ENCODE peak calls at places on chromosomes 7 and 10, in seven cellular contexts. One of them, this sample, is unnamed.

GRCh38 chr7:151138541-151138910 is 29.0 kb downstream of the GBX1 start:
- DNase-seq in brain microvascular endothelial cell: no peak
- DNase-seq in keratinocyte: no peak
- DNase-seq in neuronal stem cell: no peak
- DNase-seq in pancreas: no peak
- DNase-seq in GM23248: no peak
- DNase-seq in AG04450: no peak
- DNase-seq in this sample: no peak

GRCh38 chr7:107469836-107470416 is at the start of gene GPR22:
- DNase-seq in brain microvascular endothelial cell: no peak
- DNase-seq in pancreas: no peak
- DNase-seq in GM23248: no peak
- DNase-seq in AG04450: no peak
- DNase-seq in keratinocyte: no peak
- DNase-seq in neuronal stem cell: no peak
- DNase-seq in this sample: no peak

GRCh38 chr7:98982686-98983085 is 104.4 kb downstream of the TRRAP start:
- DNase-seq in pancreas: no peak
- DNase-seq in neuronal stem cell: no peak
- DNase-seq in keratinocyte: no peak
- DNase-seq in GM23248: no peak
- DNase-seq in AG04450: no peak
- DNase-seq in brain microvascular endothelial cell: no peak
- DNase-seq in this sample: no peak

GRCh38 chr7:44283381-44284211 is 41.8 kb downstream of the CAMK2B start:
- DNase-seq in keratinocyte: no peak
- DNase-seq in pancreas: no peak
- DNase-seq in GM23248: no peak
- DNase-seq in neuronal stem cell: no peak
- DNase-seq in brain microvascular endothelial cell: no peak
- DNase-seq in AG04450: no peak
- DNase-seq in this sample: peak; percentile 59

GRCh38 chr10:67606572-67606971 is 89.4 kb downstream of the CTNNA3 start:
- DNase-seq in keratinocyte: no peak
- DNase-seq in brain microvascular endothelial cell: peak; percentile 88
- DNase-seq in pancreas: no peak
- DNase-seq in GM23248: peak; percentile 89
- DNase-seq in neuronal stem cell: no peak
- DNase-seq in AG04450: peak; percentile 53
- DNase-seq in this sample: no peak

GRCh38 chr10:88082806-88083596 is 219.6 kb downstream of the PTEN start:
- DNase-seq in brain microvascular endothelial cell: no peak
- DNase-seq in AG04450: no peak
- DNase-seq in GM23248: no peak
- DNase-seq in keratinocyte: no peak
- DNase-seq in pancreas: no peak
- DNase-seq in neuronal stem cell: no peak
- DNase-seq in this sample: no peak

GRCh38 chr10:132158122-132158741 is 28.5 kb upstream of the DPYSL4 start:
- DNase-seq in GM23248: peak; percentile 10
- DNase-seq in brain microvascular endothelial cell: no peak
- DNase-seq in keratinocyte: no peak
- DNase-seq in AG04450: no peak
- DNase-seq in neuronal stem cell: peak; percentile 15
- DNase-seq in pancreas: no peak
- DNase-seq in this sample: no peak

GRCh38 chr7:47326220-47326619 is 255.7 kb downstream of the TNS3 start:
- DNase-seq in AG04450: peak; percentile 53
- DNase-seq in keratinocyte: peak; percentile 42
- DNase-seq in pancreas: no peak
- DNase-seq in brain microvascular endothelial cell: peak; percentile 79
- DNase-seq in GM23248: peak; percentile 93
- DNase-seq in neuronal stem cell: no peak
- DNase-seq in this sample: no peak

GRCh38 chr7:42686594-42687156 is 225.2 kb downstream of the C7orf25 start:
- DNase-seq in GM23248: no peak
- DNase-seq in keratinocyte: no peak
- DNase-seq in brain microvascular endothelial cell: no peak
- DNase-seq in AG04450: no peak
- DNase-seq in neuronal stem cell: peak; percentile 35
- DNase-seq in pancreas: no peak
- DNase-seq in this sample: no peak

GRCh38 chr7:143131777-143132176 is at the start of gene PIP:
- DNase-seq in neuronal stem cell: no peak
- DNase-seq in GM23248: no peak
- DNase-seq in keratinocyte: no peak
- DNase-seq in pancreas: no peak
- DNase-seq in brain microvascular endothelial cell: no peak
- DNase-seq in AG04450: no peak
- DNase-seq in this sample: no peak

GRCh38 chr7:127751723-127752448 is 99.9 kb downstream of the SND1 start:
- DNase-seq in neuronal stem cell: no peak
- DNase-seq in pancreas: no peak
- DNase-seq in GM23248: peak; percentile 13
- DNase-seq in AG04450: no peak
- DNase-seq in brain microvascular endothelial cell: peak; percentile 11
- DNase-seq in keratinocyte: no peak
- DNase-seq in this sample: no peak

GRCh38 chr10:119162121-119162520 is 3.4 kb downstream of the SFXN4 start:
- DNase-seq in keratinocyte: no peak
- DNase-seq in pancreas: no peak
- DNase-seq in neuronal stem cell: no peak
- DNase-seq in brain microvascular endothelial cell: no peak
- DNase-seq in AG04450: no peak
- DNase-seq in GM23248: no peak
- DNase-seq in this sample: no peak

GRCh38 chr7:26062240-26062603 is 89.8 kb upstream of the NFE2L3 start:
- DNase-seq in keratinocyte: no peak
- DNase-seq in GM23248: no peak
- DNase-seq in brain microvascular endothelial cell: no peak
- DNase-seq in pancreas: no peak
- DNase-seq in neuronal stem cell: no peak
- DNase-seq in AG04450: no peak
- DNase-seq in this sample: no peak

GRCh38 chr7:95772771-95773581 is 622 bp downstream of the DYNC1I1 start:
- DNase-seq in GM23248: peak; percentile 32
- DNase-seq in keratinocyte: no peak
- DNase-seq in brain microvascular endothelial cell: no peak
- DNase-seq in AG04450: no peak
- DNase-seq in neuronal stem cell: peak; percentile 20
- DNase-seq in pancreas: peak; percentile 14
- DNase-seq in this sample: peak; percentile 23

GRCh38 chr10:77240959-77241358 is 396.6 kb downstream of the KCNMA1 start:
- DNase-seq in brain microvascular endothelial cell: no peak
- DNase-seq in keratinocyte: no peak
- DNase-seq in GM23248: no peak
- DNase-seq in neuronal stem cell: no peak
- DNase-seq in pancreas: no peak
- DNase-seq in AG04450: no peak
- DNase-seq in this sample: no peak

GRCh38 chr10:77237120-77237519 is 400.5 kb downstream of the KCNMA1 start:
- DNase-seq in neuronal stem cell: no peak
- DNase-seq in brain microvascular endothelial cell: no peak
- DNase-seq in pancreas: no peak
- DNase-seq in AG04450: no peak
- DNase-seq in keratinocyte: no peak
- DNase-seq in GM23248: no peak
- DNase-seq in this sample: no peak

GRCh38 chr10:77236700-77237099 is 400.9 kb downstream of the KCNMA1 start:
- DNase-seq in pancreas: no peak
- DNase-seq in AG04450: no peak
- DNase-seq in brain microvascular endothelial cell: peak; percentile 70
- DNase-seq in GM23248: peak; percentile 53
- DNase-seq in keratinocyte: no peak
- DNase-seq in neuronal stem cell: no peak
- DNase-seq in this sample: no peak

GRCh38 chr10:77236029-77236428 is 401.6 kb downstream of the KCNMA1 start:
- DNase-seq in pancreas: no peak
- DNase-seq in brain microvascular endothelial cell: no peak
- DNase-seq in neuronal stem cell: no peak
- DNase-seq in GM23248: no peak
- DNase-seq in AG04450: no peak
- DNase-seq in keratinocyte: no peak
- DNase-seq in this sample: no peak

DNA sequence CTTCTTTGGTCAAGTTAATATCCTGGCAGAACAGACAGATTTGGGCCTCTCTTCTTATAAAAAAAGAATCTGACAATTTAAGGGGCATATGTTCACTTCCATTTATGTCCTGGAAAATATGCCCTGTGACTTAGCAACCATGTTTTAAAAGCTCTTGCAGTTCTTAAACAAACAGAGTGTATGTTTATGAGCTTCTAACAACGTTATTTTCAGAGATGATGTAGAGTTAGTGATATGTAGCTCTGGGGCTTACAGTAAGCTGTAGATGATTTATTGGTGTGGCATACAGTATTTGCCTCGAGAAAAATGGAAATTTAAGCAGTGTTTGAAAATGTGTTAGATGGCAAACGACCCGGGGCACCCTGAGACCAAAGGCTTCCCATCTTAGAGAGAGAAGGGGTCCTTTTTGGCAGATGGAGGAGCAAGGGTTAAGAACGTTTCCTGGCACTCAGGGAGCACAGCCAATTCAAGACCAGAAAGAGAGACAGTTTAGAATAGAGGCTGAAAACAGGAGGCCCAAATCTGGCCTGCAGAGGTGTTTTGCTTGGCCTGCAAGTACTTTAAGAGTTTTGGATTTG is 397.5 kb downstream of the KCNMA1 start:
- DNase-seq in AG04450: no peak
- DNase-seq in GM23248: no peak
- DNase-seq in keratinocyte: no peak
- DNase-seq in pancreas: no peak
- DNase-seq in neuronal stem cell: no peak
- DNase-seq in brain microvascular endothelial cell: no peak
- DNase-seq in this sample: no peak
- H3K27ac ChIP-seq in AG04450: no peak overlapping the region
- H3K27ac ChIP-seq in GM23248: no peak overlapping the region
- H3K27ac ChIP-seq in keratinocyte: no peak overlapping the region
- H3K27ac ChIP-seq in pancreas: no peak overlapping the region
- H3K27ac ChIP-seq in neuronal stem cell: no peak overlapping the region
- H3K27ac ChIP-seq in brain microvascular endothelial cell: no peak overlapping the region
- H3K27ac ChIP-seq in this sample: no peak overlapping the region

GRCh38 chr7:82226191-82226590 is 217.4 kb downstream of the CACNA2D1 start:
- DNase-seq in AG04450: no peak
- DNase-seq in GM23248: no peak
- DNase-seq in keratinocyte: no peak
- DNase-seq in brain microvascular endothelial cell: no peak
- DNase-seq in pancreas: no peak
- DNase-seq in neuronal stem cell: no peak
- DNase-seq in this sample: no peak

GRCh38 chr7:82230826-82231581 is 212.6 kb downstream of the CACNA2D1 start:
- DNase-seq in GM23248: no peak
- DNase-seq in AG04450: no peak
- DNase-seq in keratinocyte: no peak
- DNase-seq in brain microvascular endothelial cell: no peak
- DNase-seq in pancreas: no peak
- DNase-seq in neuronal stem cell: no peak
- DNase-seq in this sample: no peak

GRCh38 chr7:82223580-82223979 is 220.0 kb downstream of the CACNA2D1 start:
- DNase-seq in brain microvascular endothelial cell: no peak
- DNase-seq in neuronal stem cell: no peak
- DNase-seq in AG04450: no peak
- DNase-seq in pancreas: no peak
- DNase-seq in GM23248: no peak
- DNase-seq in keratinocyte: no peak
- DNase-seq in this sample: no peak

GRCh38 chr7:82234457-82235049 is 209.0 kb downstream of the CACNA2D1 start:
- DNase-seq in AG04450: peak; percentile 6
- DNase-seq in pancreas: no peak
- DNase-seq in keratinocyte: no peak
- DNase-seq in neuronal stem cell: peak; percentile 23
- DNase-seq in GM23248: peak; percentile 72
- DNase-seq in brain microvascular endothelial cell: no peak
- DNase-seq in this sample: no peak

GRCh38 chr7:82229164-82229563 is 214.4 kb downstream of the CACNA2D1 start:
- DNase-seq in GM23248: no peak
- DNase-seq in brain microvascular endothelial cell: no peak
- DNase-seq in keratinocyte: no peak
- DNase-seq in pancreas: no peak
- DNase-seq in AG04450: no peak
- DNase-seq in neuronal stem cell: no peak
- DNase-seq in this sample: no peak
- H3K27ac ChIP-seq in GM23248: no peak overlapping the region
- H3K27ac ChIP-seq in brain microvascular endothelial cell: no peak overlapping the region
- H3K27ac ChIP-seq in keratinocyte: no peak overlapping the region
- H3K27ac ChIP-seq in pancreas: no peak overlapping the region
- H3K27ac ChIP-seq in AG04450: no peak overlapping the region
- H3K27ac ChIP-seq in neuronal stem cell: no peak overlapping the region
- H3K27ac ChIP-seq in this sample: no peak overlapping the region

GRCh38 chr10:124149681-124150080 is 56.3 kb upstream of the CHST15 start:
- DNase-seq in GM23248: no peak
- DNase-seq in brain microvascular endothelial cell: no peak
- DNase-seq in AG04450: no peak
- DNase-seq in keratinocyte: no peak
- DNase-seq in pancreas: no peak
- DNase-seq in neuronal stem cell: peak; percentile 29
- DNase-seq in this sample: no peak

GRCh38 chr10:124152139-124152780 is 58.9 kb upstream of the CHST15 start:
- DNase-seq in pancreas: peak; percentile 21
- DNase-seq in keratinocyte: peak; percentile 49
- DNase-seq in neuronal stem cell: no peak
- DNase-seq in GM23248: peak; percentile 86
- DNase-seq in AG04450: no peak
- DNase-seq in brain microvascular endothelial cell: peak; percentile 56
- DNase-seq in this sample: peak; percentile 59

GRCh38 chr10:124151466-124152095 is 58.2 kb upstream of the CHST15 start:
- DNase-seq in neuronal stem cell: no peak
- DNase-seq in brain microvascular endothelial cell: no peak
- DNase-seq in AG04450: no peak
- DNase-seq in keratinocyte: no peak
- DNase-seq in pancreas: no peak
- DNase-seq in GM23248: no peak
- DNase-seq in this sample: no peak

GRCh38 chr10:124150189-124150806 is 56.9 kb upstream of the CHST15 start:
- DNase-seq in neuronal stem cell: no peak
- DNase-seq in AG04450: no peak
- DNase-seq in pancreas: no peak
- DNase-seq in GM23248: no peak
- DNase-seq in keratinocyte: no peak
- DNase-seq in brain microvascular endothelial cell: no peak
- DNase-seq in this sample: no peak

GRCh38 chr10:124150807-124151417 is 57.5 kb upstream of the CHST15 start:
- DNase-seq in pancreas: no peak
- DNase-seq in keratinocyte: no peak
- DNase-seq in neuronal stem cell: no peak
- DNase-seq in GM23248: no peak
- DNase-seq in AG04450: no peak
- DNase-seq in brain microvascular endothelial cell: no peak
- DNase-seq in this sample: no peak
- H3K27ac ChIP-seq in pancreas: no peak overlapping the region
- H3K27ac ChIP-seq in keratinocyte: no peak overlapping the region
- H3K27ac ChIP-seq in neuronal stem cell: no peak overlapping the region
- H3K27ac ChIP-seq in GM23248: no peak overlapping the region
- H3K27ac ChIP-seq in AG04450: no peak overlapping the region
- H3K27ac ChIP-seq in brain microvascular endothelial cell: no peak overlapping the region
- H3K27ac ChIP-seq in this sample: no peak overlapping the region

GRCh38 chr7:50838675-50839377 is 56.1 kb upstream of the GRB10 start:
- DNase-seq in AG04450: no peak
- DNase-seq in brain microvascular endothelial cell: peak; percentile 96
- DNase-seq in GM23248: peak; percentile 93
- DNase-seq in pancreas: no peak
- DNase-seq in neuronal stem cell: no peak
- DNase-seq in keratinocyte: no peak
- DNase-seq in this sample: peak; percentile 39

GRCh38 chr7:50837965-50838364 is 55.3 kb upstream of the GRB10 start:
- DNase-seq in AG04450: no peak
- DNase-seq in neuronal stem cell: no peak
- DNase-seq in brain microvascular endothelial cell: peak; percentile 96
- DNase-seq in keratinocyte: no peak
- DNase-seq in GM23248: peak; percentile 73
- DNase-seq in pancreas: no peak
- DNase-seq in this sample: no peak

GRCh38 chr7:50842061-50842460 is 59.4 kb upstream of the GRB10 start:
- DNase-seq in pancreas: no peak
- DNase-seq in neuronal stem cell: no peak
- DNase-seq in keratinocyte: no peak
- DNase-seq in brain microvascular endothelial cell: no peak
- DNase-seq in GM23248: no peak
- DNase-seq in AG04450: no peak
- DNase-seq in this sample: no peak
- H3K27ac ChIP-seq in pancreas: no peak overlapping the region
- H3K27ac ChIP-seq in neuronal stem cell: no peak overlapping the region
- H3K27ac ChIP-seq in keratinocyte: no peak overlapping the region
- H3K27ac ChIP-seq in brain microvascular endothelial cell: no peak overlapping the region
- H3K27ac ChIP-seq in GM23248: no peak overlapping the region
- H3K27ac ChIP-seq in AG04450: no peak overlapping the region
- H3K27ac ChIP-seq in this sample: no peak overlapping the region

This sample was measured in heart right ventricle.